ENCODE peak calls at places on chromosome 7, in seven cellular contexts. One of them, this sample, is unnamed.

GRCh38 chr7:87316097-87316700 is 29.3 kb upstream of the CROT start:
- DNase-seq in right lobe of liver: no peak
- DNase-seq in body of pancreas: no peak
- DNase-seq in A549: no peak
- DNase-seq in suprapubic skin: no peak
- DNase-seq in uterus: no peak
- DNase-seq in tibial nerve: no peak
- DNase-seq in this sample: no peak

GRCh38 chr7:42745357-42746022 is 166.4 kb downstream of the C7orf25 start:
- DNase-seq in right lobe of liver: no peak
- DNase-seq in body of pancreas: peak; percentile 39
- DNase-seq in A549: peak; percentile 24
- DNase-seq in suprapubic skin: no peak
- DNase-seq in uterus: peak; percentile 41
- DNase-seq in tibial nerve: peak; percentile 52
- DNase-seq in this sample: no peak

GRCh38 chr7:149599636-149600206 is 102.1 kb upstream of the ZNF746 start:
- DNase-seq in right lobe of liver: no peak
- DNase-seq in body of pancreas: no peak
- DNase-seq in A549: no peak
- DNase-seq in suprapubic skin: no peak
- DNase-seq in uterus: no peak
- DNase-seq in tibial nerve: no peak
- DNase-seq in this sample: no peak

GRCh38 chr7:132249591-132249971 is 326.7 kb downstream of the PLXNA4 start:
- DNase-seq in right lobe of liver: no peak
- DNase-seq in body of pancreas: peak; percentile 37
- DNase-seq in A549: peak; percentile 56
- DNase-seq in suprapubic skin: no peak
- DNase-seq in uterus: no peak
- DNase-seq in tibial nerve: no peak
- DNase-seq in this sample: no peak

GRCh38 chr7:116577320-116577871 is 52.6 kb downstream of the CAV1 start:
- DNase-seq in right lobe of liver: no peak
- DNase-seq in body of pancreas: no peak
- DNase-seq in A549: no peak
- DNase-seq in suprapubic skin: no peak
- DNase-seq in uterus: no peak
- DNase-seq in tibial nerve: no peak
- DNase-seq in this sample: no peak

GRCh38 chr7:44117801-44118429 is 5.4 kb downstream of the POLD2 start:
- DNase-seq in right lobe of liver: no peak
- DNase-seq in body of pancreas: no peak
- DNase-seq in A549: no peak
- DNase-seq in suprapubic skin: no peak
- DNase-seq in uterus: no peak
- DNase-seq in tibial nerve: no peak
- DNase-seq in this sample: no peak

GRCh38 chr7:17212188-17212587 is 86.3 kb upstream of the AHR start:
- DNase-seq in right lobe of liver: peak; percentile 47
- DNase-seq in body of pancreas: no peak
- DNase-seq in A549: no peak
- DNase-seq in suprapubic skin: no peak
- DNase-seq in uterus: no peak
- DNase-seq in tibial nerve: no peak
- DNase-seq in this sample: no peak

GRCh38 chr7:158975526-158976467 is 119.4 kb downstream of the DYNC2I1 start:
- DNase-seq in right lobe of liver: no peak
- DNase-seq in body of pancreas: no peak
- DNase-seq in A549: no peak
- DNase-seq in suprapubic skin: no peak
- DNase-seq in uterus: no peak
- DNase-seq in tibial nerve: no peak
- DNase-seq in this sample: no peak

GRCh38 chr7:115015619-115016018 is 93.7 kb downstream of the MDFIC start:
- DNase-seq in right lobe of liver: no peak
- DNase-seq in body of pancreas: no peak
- DNase-seq in A549: peak; percentile 15
- DNase-seq in suprapubic skin: no peak
- DNase-seq in uterus: no peak
- DNase-seq in tibial nerve: no peak
- DNase-seq in this sample: no peak

GRCh38 chr7:133645870-133646492 is 393.1 kb downstream of the EXOC4 start:
- DNase-seq in right lobe of liver: no peak
- DNase-seq in body of pancreas: no peak
- DNase-seq in A549: no peak
- DNase-seq in suprapubic skin: no peak
- DNase-seq in uterus: no peak
- DNase-seq in tibial nerve: no peak
- DNase-seq in this sample: no peak

GRCh38 chr7:23021581-23021980 is 7.7 kb upstream of the HYCC1 start:
- DNase-seq in right lobe of liver: no peak
- DNase-seq in body of pancreas: no peak
- DNase-seq in A549: no peak
- DNase-seq in suprapubic skin: no peak
- DNase-seq in uterus: no peak
- DNase-seq in tibial nerve: no peak
- DNase-seq in this sample: no peak

GRCh38 chr7:133480868-133481267 is 228.0 kb downstream of the EXOC4 start:
- DNase-seq in right lobe of liver: no peak
- DNase-seq in body of pancreas: no peak
- DNase-seq in A549: no peak
- DNase-seq in suprapubic skin: no peak
- DNase-seq in uterus: no peak
- DNase-seq in tibial nerve: no peak
- DNase-seq in this sample: no peak

GRCh38 chr7:158249692-158250091 is 337.9 kb downstream of the PTPRN2 start:
- DNase-seq in right lobe of liver: no peak
- DNase-seq in body of pancreas: no peak
- DNase-seq in A549: no peak
- DNase-seq in suprapubic skin: no peak
- DNase-seq in uterus: no peak
- DNase-seq in tibial nerve: no peak
- DNase-seq in this sample: peak; percentile 0

GRCh38 chr7:106421181-106421762 is 136.5 kb upstream of the NAMPT start:
- DNase-seq in right lobe of liver: peak; percentile 72
- DNase-seq in body of pancreas: peak; percentile 79
- DNase-seq in A549: no peak
- DNase-seq in suprapubic skin: peak; percentile 91
- DNase-seq in uterus: peak; percentile 63
- DNase-seq in tibial nerve: peak; percentile 80
- DNase-seq in this sample: peak; percentile 85

DNA sequence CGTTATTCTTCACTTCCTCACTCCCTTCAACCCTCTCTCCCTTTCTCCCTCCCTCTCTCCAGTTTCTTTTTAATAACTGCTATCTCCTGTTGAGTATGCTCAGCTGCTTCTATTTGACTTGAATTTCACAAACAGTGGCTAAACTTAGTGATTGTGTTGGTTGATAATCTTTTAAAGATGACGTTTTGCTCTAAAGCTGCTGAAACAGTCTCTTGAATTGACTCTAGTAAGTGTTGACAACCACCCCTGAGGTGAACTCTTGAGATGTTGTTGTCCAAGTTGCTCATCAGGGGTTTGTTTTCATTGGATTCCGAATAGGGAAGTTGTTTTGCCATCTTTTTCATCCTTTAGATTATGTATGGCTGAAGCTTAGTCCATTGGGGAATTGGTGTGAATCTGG is 176.2 kb downstream of the TWIST1 start:
- DNase-seq in right lobe of liver: no peak
- DNase-seq in body of pancreas: no peak
- DNase-seq in A549: no peak
- DNase-seq in suprapubic skin: no peak
- DNase-seq in uterus: no peak
- DNase-seq in tibial nerve: no peak
- DNase-seq in this sample: no peak
- H3K27ac ChIP-seq in right lobe of liver: no peak overlapping the region
- H3K27ac ChIP-seq in body of pancreas: no peak overlapping the region
- H3K27ac ChIP-seq in A549: no peak overlapping the region
- H3K27ac ChIP-seq in suprapubic skin: no peak overlapping the region
- H3K27ac ChIP-seq in uterus: no peak overlapping the region
- H3K27ac ChIP-seq in tibial nerve: no peak overlapping the region
- H3K27ac ChIP-seq in this sample: no peak overlapping the region

GRCh38 chr7:73308074-73308664 is 457 bp downstream of the NSUN5 start:
- DNase-seq in right lobe of liver: no peak
- DNase-seq in body of pancreas: no peak
- DNase-seq in A549: no peak
- DNase-seq in suprapubic skin: no peak
- DNase-seq in uterus: no peak
- DNase-seq in tibial nerve: no peak
- DNase-seq in this sample: no peak

GRCh38 chr7:73304071-73304470 is 4.6 kb downstream of the NSUN5 start:
- DNase-seq in right lobe of liver: no peak
- DNase-seq in body of pancreas: no peak
- DNase-seq in A549: no peak
- DNase-seq in suprapubic skin: no peak
- DNase-seq in uterus: no peak
- DNase-seq in tibial nerve: no peak
- DNase-seq in this sample: no peak

GRCh38 chr7:73312831-73313520 is 4.3 kb upstream of the NSUN5 start:
- DNase-seq in right lobe of liver: no peak
- DNase-seq in body of pancreas: no peak
- DNase-seq in A549: no peak
- DNase-seq in suprapubic skin: no peak
- DNase-seq in uterus: no peak
- DNase-seq in tibial nerve: no peak
- DNase-seq in this sample: no peak

GRCh38 chr7:73307436-73307835 is 1.2 kb downstream of the NSUN5 start:
- DNase-seq in right lobe of liver: no peak
- DNase-seq in body of pancreas: no peak
- DNase-seq in A549: no peak
- DNase-seq in suprapubic skin: no peak
- DNase-seq in uterus: no peak
- DNase-seq in tibial nerve: no peak
- DNase-seq in this sample: no peak

GRCh38 chr7:73308665-73309214 is at the start of gene NSUN5:
- DNase-seq in right lobe of liver: peak; percentile 92
- DNase-seq in body of pancreas: peak; percentile 94
- DNase-seq in A549: peak; percentile 89
- DNase-seq in suprapubic skin: peak; percentile 91
- DNase-seq in uterus: peak; percentile 74
- DNase-seq in tibial nerve: peak; percentile 70
- DNase-seq in this sample: peak; percentile 89
- TF ChIP-seq POLR2A in right lobe of liver: peak; percentile 42
- TF ChIP-seq POLR2A in body of pancreas: peak; percentile 68
- TF ChIP-seq POLR2A in A549: peak; percentile 80
- TF ChIP-seq POLR2A in suprapubic skin: no peak
- TF ChIP-seq POLR2A in uterus: peak; percentile 38
- TF ChIP-seq POLR2A in tibial nerve: no peak
- TF ChIP-seq POLR2A in this sample: peak; percentile 37

DNA sequence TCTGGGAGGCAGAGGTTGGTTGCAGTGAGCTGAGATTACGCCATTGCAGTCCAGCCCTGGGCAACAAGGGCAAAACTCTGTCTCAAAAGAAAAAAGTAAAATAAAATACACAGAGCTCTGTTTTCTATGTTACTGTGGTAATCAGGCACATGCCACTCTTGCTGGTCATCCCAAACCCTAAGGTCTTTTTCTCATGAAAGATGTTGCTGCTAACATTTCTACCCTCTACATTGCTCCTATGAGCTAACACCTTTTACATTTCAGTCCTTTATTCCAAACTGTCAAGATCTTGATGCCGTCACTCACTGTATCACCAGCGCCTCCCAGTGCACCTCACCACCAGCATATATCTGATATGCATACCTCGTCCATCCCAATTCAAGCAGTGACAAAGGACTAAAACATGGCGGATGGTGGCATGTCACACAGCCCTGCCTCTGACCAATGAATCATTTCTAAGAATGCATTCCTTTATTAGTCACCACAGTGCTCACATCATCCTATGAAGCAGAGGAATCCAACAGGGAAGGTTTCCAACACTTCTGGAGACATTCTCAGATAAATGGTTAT is 4.3 kb downstream of the DAGLB start:
- DNase-seq in right lobe of liver: no peak
- DNase-seq in body of pancreas: no peak
- DNase-seq in A549: peak; percentile 78
- DNase-seq in suprapubic skin: no peak
- DNase-seq in uterus: no peak
- DNase-seq in tibial nerve: no peak
- DNase-seq in this sample: no peak
- H3K4me1 ChIP-seq in right lobe of liver: peaks cover 3% of the 10 kb centered on the region
- H3K4me1 ChIP-seq in body of pancreas: peaks cover 6% of the 10 kb centered on the region
- H3K4me1 ChIP-seq in A549: peaks cover 36% of the 10 kb centered on the region
- H3K4me1 ChIP-seq in suprapubic skin: peaks cover 7% of the 10 kb centered on the region
- H3K4me1 ChIP-seq in uterus: peaks cover 11% of the 10 kb centered on the region
- H3K4me1 ChIP-seq in tibial nerve: no peaks in the 10 kb centered on the region
- H3K4me1 ChIP-seq in this sample: no peaks in the 10 kb centered on the region

GRCh38 chr7:137943132-137943551 is 58.7 kb downstream of the CREB3L2 start:
- DNase-seq in right lobe of liver: no peak
- DNase-seq in body of pancreas: peak; percentile 49
- DNase-seq in A549: no peak
- DNase-seq in suprapubic skin: no peak
- DNase-seq in uterus: peak; percentile 76
- DNase-seq in tibial nerve: peak; percentile 81
- DNase-seq in this sample: no peak

GRCh38 chr7:137942459-137943115 is 59.3 kb downstream of the CREB3L2 start:
- DNase-seq in right lobe of liver: no peak
- DNase-seq in body of pancreas: no peak
- DNase-seq in A549: no peak
- DNase-seq in suprapubic skin: no peak
- DNase-seq in uterus: peak; percentile 69
- DNase-seq in tibial nerve: peak; percentile 43
- DNase-seq in this sample: no peak

GRCh38 chr7:137944168-137944567 is 57.7 kb downstream of the CREB3L2 start:
- DNase-seq in right lobe of liver: no peak
- DNase-seq in body of pancreas: no peak
- DNase-seq in A549: no peak
- DNase-seq in suprapubic skin: no peak
- DNase-seq in uterus: no peak
- DNase-seq in tibial nerve: no peak
- DNase-seq in this sample: no peak

GRCh38 chr7:137937202-137937560 is 64.7 kb downstream of the CREB3L2 start:
- DNase-seq in right lobe of liver: no peak
- DNase-seq in body of pancreas: no peak
- DNase-seq in A549: no peak
- DNase-seq in suprapubic skin: no peak
- DNase-seq in uterus: no peak
- DNase-seq in tibial nerve: no peak
- DNase-seq in this sample: no peak

DNA sequence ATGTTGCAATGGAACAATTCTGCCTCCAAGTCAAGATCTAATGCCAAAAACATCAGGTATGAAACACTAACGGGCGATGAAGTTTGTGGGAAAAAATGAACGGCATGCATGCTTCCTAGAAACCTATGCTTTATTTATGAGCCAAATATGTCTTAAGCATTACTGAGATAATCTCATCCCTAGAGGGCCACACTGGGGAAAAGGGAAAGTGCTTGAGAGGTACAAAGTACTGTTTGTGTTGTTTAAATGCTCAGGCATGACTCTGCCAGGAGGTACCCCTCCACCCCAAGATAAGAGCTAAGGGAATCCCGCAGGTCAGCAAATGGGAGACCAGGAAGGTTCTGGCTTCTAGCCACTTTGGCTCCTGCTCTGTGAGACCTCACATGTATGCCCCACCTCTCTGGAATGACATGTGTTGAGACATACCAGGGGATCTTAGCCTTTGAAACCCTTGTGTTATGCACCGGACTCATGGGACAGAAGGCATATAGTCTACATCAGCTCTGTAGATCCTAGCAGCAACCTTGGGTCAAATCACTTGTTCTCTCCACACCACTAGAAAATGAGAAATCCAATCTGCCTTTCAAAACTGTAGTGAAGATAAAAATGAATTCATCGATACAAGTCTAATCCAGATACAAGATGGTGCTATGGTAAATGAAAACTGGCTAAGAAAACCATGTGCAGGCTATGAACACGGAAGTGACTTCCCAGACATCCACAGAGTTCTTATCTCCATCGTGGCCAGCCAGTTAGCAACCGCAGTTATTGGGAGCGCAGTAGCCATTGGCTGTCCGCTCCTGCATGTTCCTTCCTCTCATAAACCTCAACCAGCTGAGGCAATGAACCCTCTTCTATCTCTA is 61.0 kb downstream of the CREB3L2 start:
- DNase-seq in right lobe of liver: no peak
- DNase-seq in body of pancreas: no peak
- DNase-seq in A549: no peak
- DNase-seq in suprapubic skin: no peak
- DNase-seq in uterus: no peak
- DNase-seq in tibial nerve: no peak
- DNase-seq in this sample: no peak
- H3K27ac ChIP-seq in right lobe of liver: no peak overlapping the region
- H3K27ac ChIP-seq in body of pancreas: no peak overlapping the region
- H3K27ac ChIP-seq in A549: no peak overlapping the region
- H3K27ac ChIP-seq in suprapubic skin: no peak overlapping the region
- H3K27ac ChIP-seq in uterus: peak overlapping the region; percentile 88
- H3K27ac ChIP-seq in tibial nerve: peak overlapping the region; percentile 77
- H3K27ac ChIP-seq in this sample: peak overlapping the region; percentile 9

This sample was measured in heart left ventricle.